ENCODE peak calls at places on chromosome 22, in four cellular contexts. Q is iris pigment epithelial cell; J is Karpas-422; R is effector CD4-positive, alpha-beta T cell. X is an unnamed sample.

GRCh38 chr22:41446057-41446501 is 522 bp downstream of the TOB2 start:
- DNase-seq in R (no peak), J (peak), Q (peak), X (no peak)

GRCh38 chr22:46674367-46674781 is 54.2 kb downstream of the GRAMD4 start:
- DNase-seq in R (peak), Q (no peak), J (no peak), X (peak)

GRCh38 chr22:35191412-35191811 is 65.9 kb upstream of the HMGXB4 start:
- DNase-seq in J (no peak), R (no peak), Q (peak), X (no peak)

GRCh38 chr22:43996981-43997265 is 27.2 kb upstream of the PARVB start:
- DNase-seq in J (no peak), R (no peak), Q (no peak), X (no peak)

GRCh38 chr22:30277547-30278344 is 11.1 kb upstream of the OSM start:
- DNase-seq in R (no peak), J (no peak), Q (peak), X (no peak)

GRCh38 chr22:35577799-35578659 is 37.4 kb downstream of the RASD2 start:
- DNase-seq in Q (no peak), J (no peak), R (no peak), X (no peak)

GRCh38 chr22:20127318-20127868 is 4.2 kb upstream of the ZDHHC8 start:
- DNase-seq in J (no peak), R (no peak), Q (no peak), X (no peak)

GRCh38 chr22:17269224-17269606 is 50.0 kb upstream of the ADA2 start:
- DNase-seq in J (no peak), Q (no peak), R (no peak), X (no peak)

GRCh38 chr22:22925146-22925794 is 37.7 kb downstream of the IGLL5 start:
- DNase-seq in Q (no peak), R (no peak), J (no peak), X (no peak)

GRCh38 chr22:45731041-45731797 is 59.6 kb downstream of the ATXN10 start:
- DNase-seq in J (no peak), R (no peak), Q (peak), X (no peak)

GRCh38 chr22:23499845-23500500 is 80.1 kb downstream of the IGLL1 start:
- DNase-seq in Q (no peak), J (no peak), R (no peak), X (no peak)

GRCh38 chr22:25362215-25362882 is 142.9 kb downstream of the CRYBB2 start:
- DNase-seq in J (peak), R (peak), Q (peak), X (peak)

GRCh38 chr22:38936562-38936961 is 20.8 kb upstream of the APOBEC3A start:
- DNase-seq in Q (no peak), J (no peak), R (no peak), X (no peak)

GRCh38 chr22:39462443-39463147 is 5.8 kb downstream of the MGAT3 start:
- DNase-seq in R (no peak), Q (no peak), J (peak), X (no peak)

GRCh38 chr22:21754523-21755128 is 19.0 kb upstream of the YPEL1 start:
- DNase-seq in R (no peak), Q (no peak), J (peak), X (no peak)

GRCh38 chr22:41822289-41823057 is 10.4 kb upstream of the SREBF2 start:
- DNase-seq in J (peak), Q (peak), R (peak), X (peak)

GRCh38 chr22:44151661-44152060 is 29.1 kb upstream of the PARVG start:
- DNase-seq in J (no peak), Q (peak), R (no peak), X (no peak)

GRCh38 chr22:37660709-37661045 is 2.2 kb downstream of the PDXP start:
- DNase-seq in Q (no peak), R (no peak), J (no peak), X (no peak)

GRCh38 chr22:36867695-36868094 is 6.9 kb downstream of the NCF4 start:
- DNase-seq in J (no peak), Q (no peak), R (no peak), X (no peak)

GRCh38 chr22:23777776-23778575 is 5.3 kb downstream of the MMP11 start:
- DNase-seq in R (no peak), J (peak), Q (no peak), X (no peak)

GRCh38 chr22:38700271-38700788 is 413 bp downstream of the JOSD1 start:
- DNase-seq in Q (peak), R (no peak), J (peak), X (no peak)

GRCh38 chr22:38080847-38081635 is 2.9 kb downstream of the SLC16A8 start:
- DNase-seq in R (no peak), J (no peak), Q (peak), X (no peak)

GRCh38 chr22:38290347-38290746 is 17.5 kb upstream of the TMEM184B start:
- DNase-seq in R (no peak), Q (no peak), J (no peak), X (no peak)